ENCODE peak calls at places on chromosomes 7 and 10, in six cellular contexts. X is neural progenitor cell, Z is A549, S is heart right ventricle, L is endodermal cell, I is HCT116. F is an unnamed sample.
A peak's percentile ranks its signal among the peaks of the same experiment; 100 is the strongest.

GRCh38 chr10:100934084-100934659 is 21.4 kb downstream of the SLF2 start:
- DNase-seq in L (no peak), Z (peak; percentile 39), X (no peak), I (no peak), S (no peak), F (no peak)

GRCh38 chr10:93216341-93216985 is 142.8 kb downstream of the CYP26A1 start:
- DNase-seq in S (no peak), L (no peak), I (no peak), Z (no peak), X (no peak), F (no peak)

GRCh38 chr10:28959850-28960501 is 282.7 kb downstream of the BAMBI start:
- DNase-seq in S (no peak), Z (no peak), X (no peak), L (no peak), I (no peak), F (no peak)

GRCh38 chr7:105656922-105657521 is 75.7 kb upstream of the EFCAB10 start:
- DNase-seq in X (peak; percentile 75), I (peak; percentile 19), L (peak; percentile 97), Z (peak; percentile 58), S (no peak), F (no peak)

GRCh38 chr7:41816111-41816510 is 113.2 kb upstream of the INHBA start:
- DNase-seq in S (no peak), L (no peak), I (no peak), X (no peak), Z (no peak), F (no peak)

GRCh38 chr7:107742678-107743566 is 1.0 kb upstream of the CBLL1 start:
- DNase-seq in X (peak; percentile 80), S (peak; percentile 55), Z (no peak), L (peak; percentile 91), I (no peak), F (no peak)

GRCh38 chr10:45000138-45000763 is 472 bp upstream of the ZNF22 start:
- DNase-seq in I (no peak), L (peak; percentile 53), Z (no peak), S (peak; percentile 84), X (no peak), F (peak; percentile 91)

GRCh38 chr10:23516530-23516929 is 77.7 kb downstream of the OTUD1 start:
- DNase-seq in X (peak; percentile 45), L (no peak), S (no peak), I (no peak), Z (peak; percentile 10), F (no peak)

GRCh38 chr10:11661441-11661840 is 50.0 kb upstream of the USP6NL start:
- DNase-seq in Z (no peak), L (no peak), S (no peak), X (no peak), I (no peak), F (no peak)

GRCh38 chr10:79072994-79073654 is 4.4 kb downstream of the ZMIZ1 start:
- DNase-seq in I (no peak), X (no peak), Z (no peak), L (no peak), S (no peak), F (no peak)

GRCh38 chr7:122528879-122529481 is 169.9 kb downstream of the RNF133 start:
- DNase-seq in Z (peak; percentile 43), S (no peak), L (no peak), I (peak; percentile 39), X (peak; percentile 73), F (no peak)

GRCh38 chr7:143901360-143901709 is 641 bp downstream of the TCAF1 start:
- DNase-seq in Z (no peak), L (peak; percentile 83), S (peak; percentile 39), X (no peak), I (no peak), F (peak; percentile 45)

GRCh38 chr7:142063551-142064442 is 47.7 kb upstream of the MGAM2 start:
- DNase-seq in I (no peak), S (no peak), X (no peak), L (peak; percentile 50), Z (no peak), F (no peak)

GRCh38 chr10:120437541-120437940 is 19.5 kb upstream of the PLPP4 start:
- DNase-seq in L (no peak), Z (no peak), X (no peak), S (no peak), I (no peak), F (no peak)

GRCh38 chr7:77693830-77694583 is 2.3 kb upstream of the RSBN1L start:
- DNase-seq in Z (no peak), X (no peak), S (no peak), I (no peak), L (no peak), F (no peak)

GRCh38 chr7:77697535-77697831 is 1.2 kb downstream of the RSBN1L start:
- DNase-seq in S (no peak), L (no peak), X (no peak), Z (no peak), I (no peak), F (peak; percentile 38)

GRCh38 chr7:77696643-77697534 is 630 bp downstream of the RSBN1L start:
- DNase-seq in Z (peak; percentile 52), S (peak; percentile 58), X (peak; percentile 88), I (no peak), L (peak; percentile 82), F (peak; percentile 49)

GRCh38 chr7:77698042-77698625 is 1.9 kb downstream of the RSBN1L start:
- DNase-seq in I (no peak), S (no peak), L (no peak), X (no peak), Z (no peak), F (no peak)

DNA sequence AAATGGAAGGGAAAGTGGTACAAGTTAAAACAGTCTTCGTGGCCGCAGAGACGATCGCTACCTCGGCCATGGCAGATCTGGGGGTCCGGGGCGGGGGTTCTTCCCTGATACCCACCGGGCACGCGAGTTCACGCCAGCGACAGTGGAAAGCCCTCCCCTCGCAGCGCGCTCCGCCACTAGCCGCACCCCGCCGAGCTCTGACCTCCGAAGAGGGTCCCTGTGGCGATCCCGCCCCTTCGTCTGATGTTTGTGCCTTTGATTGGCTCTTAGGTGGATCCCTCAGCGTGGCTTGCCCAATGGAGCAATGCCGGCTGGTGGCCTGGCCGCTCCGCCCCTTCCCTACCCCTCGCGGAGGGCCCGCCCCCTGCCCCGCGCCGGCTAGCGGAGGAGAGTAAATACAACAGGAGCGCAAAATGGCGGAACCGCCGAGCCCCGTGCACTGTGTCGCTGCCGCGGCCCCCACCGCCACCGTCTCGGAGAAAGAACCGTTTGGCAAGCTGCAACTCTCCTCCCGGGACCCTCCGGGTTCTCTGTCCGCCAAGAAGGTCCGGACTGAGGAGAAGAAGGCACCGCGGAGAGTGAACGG is at the start of gene RSBN1L:
- DNase-seq in Z (peak; percentile 96), I (peak; percentile 92), X (peak; percentile 99), S (peak; percentile 98), L (peak; percentile 99), F (peak; percentile 98)
- TF ChIP-seq CTCF in Z (no peak), I (peak; percentile 30), X (peak; percentile 46), S (peak; percentile 44), L (peak; percentile 55), F (peak; percentile 57)

GRCh38 chr7:40546616-40547501 is 412.1 kb downstream of the SUGCT start:
- DNase-seq in Z (peak; percentile 1), L (no peak), I (no peak), X (no peak), S (no peak), F (no peak)

GRCh38 chr7:40544277-40544723 is 409.5 kb downstream of the SUGCT start:
- DNase-seq in Z (no peak), I (no peak), S (no peak), X (no peak), L (no peak), F (no peak)

GRCh38 chr7:40544932-40545331 is 410.1 kb downstream of the SUGCT start:
- DNase-seq in I (no peak), L (no peak), X (no peak), Z (no peak), S (no peak), F (no peak)

GRCh38 chr7:40542982-40543741 is 408.4 kb downstream of the SUGCT start:
- DNase-seq in S (no peak), X (no peak), Z (no peak), L (no peak), I (no peak), F (no peak)

DNA sequence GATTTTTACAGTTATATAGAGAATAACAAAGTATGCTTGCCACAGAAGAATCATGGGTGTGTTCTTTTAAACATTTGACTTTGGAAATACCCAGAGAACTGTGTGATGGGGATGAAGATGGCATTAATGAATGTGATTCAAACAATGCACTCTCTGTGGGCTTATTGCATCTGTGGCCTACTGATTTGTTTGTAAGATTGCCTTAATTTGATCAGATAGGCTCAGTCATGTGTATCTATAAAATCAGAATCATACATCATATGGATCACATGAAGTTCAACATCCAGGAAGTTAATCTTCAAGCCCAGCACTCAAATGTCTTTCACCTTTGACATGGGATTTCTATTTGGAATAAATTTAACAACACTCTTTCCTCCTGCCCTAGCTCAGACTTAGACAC is 410.9 kb downstream of the SUGCT start:
- DNase-seq in Z (no peak), S (no peak), X (no peak), I (no peak), L (no peak), F (no peak)
- H3K27ac ChIP-seq in Z (no peak overlapping the region), S (no peak overlapping the region), X (no peak overlapping the region), I (no peak overlapping the region), L (no peak overlapping the region), F (no peak overlapping the region)

DNA sequence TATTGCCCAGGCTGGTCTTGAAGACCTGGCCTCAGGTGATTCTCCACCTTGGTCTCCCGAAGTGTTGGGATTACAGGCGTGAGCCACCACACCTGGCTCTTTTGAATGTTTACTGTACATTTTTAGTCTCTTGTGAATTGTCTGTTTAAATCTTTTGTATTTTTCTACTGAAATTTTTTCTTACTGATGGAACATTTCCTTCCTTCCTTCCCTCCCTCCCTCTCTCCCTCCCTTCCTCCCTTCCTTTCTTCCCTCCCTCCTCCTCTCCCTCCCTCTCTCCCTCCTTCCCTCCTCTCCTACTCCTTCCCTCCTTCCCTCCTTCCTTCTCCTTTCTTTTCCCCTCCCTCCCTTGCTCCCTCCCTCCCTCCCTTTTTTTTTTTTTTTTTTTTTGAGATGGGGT is 58.0 kb downstream of the DAGLB start:
- DNase-seq in I (no peak), L (no peak), X (no peak), S (no peak), Z (no peak), F (no peak)
- H3K4me1 ChIP-seq in I (peaks cover 58% of the 10 kb centered on the region), L (peaks cover 3% of the 10 kb centered on the region), X (peaks cover 8% of the 10 kb centered on the region), S (peaks cover 87% of the 10 kb centered on the region), Z (peaks cover 71% of the 10 kb centered on the region), F (peaks cover 8% of the 10 kb centered on the region)

GRCh38 chr10:61795147-61795546 is 106.4 kb upstream of the ARID5B start:
- DNase-seq in X (no peak), Z (no peak), I (no peak), L (no peak), S (no peak), F (no peak)

GRCh38 chr10:61796785-61797184 is 104.7 kb upstream of the ARID5B start:
- DNase-seq in X (no peak), Z (no peak), I (no peak), S (no peak), L (no peak), F (no peak)

GRCh38 chr10:61792921-61793320 is 108.6 kb upstream of the ARID5B start:
- DNase-seq in S (no peak), X (no peak), I (no peak), L (no peak), Z (no peak), F (no peak)

GRCh38 chr10:61793760-61794713 is 107.5 kb upstream of the ARID5B start:
- DNase-seq in S (no peak), Z (no peak), I (no peak), X (no peak), L (no peak), F (no peak)

DNA sequence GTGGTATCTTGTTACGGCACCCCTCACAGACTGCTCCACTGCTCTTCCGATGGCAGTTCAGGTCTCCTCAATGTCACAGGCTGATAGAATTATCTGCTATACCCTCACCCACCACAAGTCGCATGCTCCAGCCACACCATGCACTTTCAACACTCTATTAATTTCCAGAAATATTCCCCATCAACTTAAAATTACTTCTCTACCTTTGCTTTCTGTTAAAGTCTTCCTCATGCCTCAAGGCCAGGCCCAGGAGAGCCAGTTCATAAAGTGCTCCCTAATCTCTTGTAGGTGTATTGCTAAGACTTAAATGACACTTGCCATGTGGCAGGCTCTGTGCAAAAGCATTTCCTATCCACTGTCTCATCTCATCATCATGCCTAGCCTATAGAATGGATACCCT is 105.9 kb upstream of the ARID5B start:
- DNase-seq in X (no peak), Z (no peak), L (peak; percentile 57), S (no peak), I (no peak), F (no peak)
- TF ChIP-seq CTCF in X (peak; percentile 30), Z (no peak), L (peak; percentile 66), S (no peak), I (peak; percentile 47), F (no peak)

F was measured in uterus.